ENCODE peak calls at places on chromosomes 16 and 17, in six cellular contexts. Q is HFFc6, J is HepG2, Y is AG04450, T is cardiac fibroblast, C is bronchial epithelial cell. W is an unnamed sample.

GRCh38 chr17:73939808-73940207 is 263.7 kb upstream of the RPL38 start:
- DNase-seq in Q (no peak), J (no peak), Y (no peak), T (no peak), C (no peak), W (no peak)

GRCh38 chr16:7182510-7183109 is 150.0 kb upstream of the RBFOX1 start:
- DNase-seq in Q (no peak), J (no peak), Y (no peak), T (no peak), C (no peak), W (no peak)

GRCh38 chr16:81745704-81746558 is 33.2 kb upstream of the PLCG2 start:
- DNase-seq in Q (peak), J (peak), Y (no peak), T (peak), C (peak), W (no peak)

GRCh38 chr16:56993204-56993603 is 3.8 kb downstream of the NLRC5 start:
- DNase-seq in Q (no peak), J (no peak), Y (no peak), T (no peak), C (no peak), W (no peak)

GRCh38 chr16:83891742-83892141 is 7.2 kb upstream of the MLYCD start:
- DNase-seq in Q (no peak), J (no peak), Y (no peak), T (no peak), C (no peak), W (no peak)

GRCh38 chr17:42273474-42274272 is 2.5 kb downstream of the STAT5B start:
- DNase-seq in Q (no peak), J (no peak), Y (no peak), T (no peak), C (no peak), W (no peak)

GRCh38 chr17:51087072-51087757 is 33.5 kb downstream of the SPAG9 start:
- DNase-seq in Q (no peak), J (no peak), Y (no peak), T (no peak), C (no peak), W (no peak)

GRCh38 chr17:79465011-79466006 is 145.5 kb downstream of the RBFOX3 start:
- DNase-seq in Q (no peak), J (no peak), Y (no peak), T (no peak), C (no peak), W (no peak)

GRCh38 chr16:68450741-68451140 is 2.4 kb upstream of the SMPD3 start:
- DNase-seq in Q (peak), J (no peak), Y (no peak), T (no peak), C (peak), W (no peak)

GRCh38 chr16:50902457-50902856 is 160.6 kb downstream of the CYLD start:
- DNase-seq in Q (no peak), J (no peak), Y (no peak), T (no peak), C (no peak), W (no peak)

GRCh38 chr17:66941249-66941648 is 23.3 kb upstream of the CACNG4 start:
- DNase-seq in Q (no peak), J (no peak), Y (no peak), T (no peak), C (no peak), W (no peak)

GRCh38 chr17:59914274-59914854 is 21.4 kb downstream of the RPS6KB1 start:
- DNase-seq in Q (peak), J (peak), Y (no peak), T (peak), C (peak), W (no peak)

GRCh38 chr17:77493238-77493812 is 352.6 kb downstream of the SEC14L1 start:
- DNase-seq in Q (no peak), J (no peak), Y (no peak), T (no peak), C (no peak), W (peak)

GRCh38 chr16:81429045-81429521 is 15.5 kb upstream of the CMIP start:
- DNase-seq in Q (peak), J (peak), Y (no peak), T (peak), C (no peak), W (peak)

GRCh38 chr17:77445030-77445907 is 304.5 kb downstream of the SEC14L1 start:
- DNase-seq in Q (peak), J (no peak), Y (no peak), T (peak), C (no peak), W (peak)

GRCh38 chr16:14111713-14112538 is 40.8 kb downstream of the MRTFB start:
- DNase-seq in Q (no peak), J (peak), Y (no peak), T (peak), C (no peak), W (no peak)

GRCh38 chr16:30053376-30054015 is 12.1 kb upstream of the ALDOA start:
- DNase-seq in Q (peak), J (no peak), Y (no peak), T (peak), C (peak), W (no peak)

GRCh38 chr17:3794890-3795757 is 5.9 kb downstream of the ITGAE start:
- DNase-seq in Q (peak), J (peak), Y (no peak), T (no peak), C (peak), W (no peak)

GRCh38 chr17:69213059-69213813 is 15.4 kb downstream of the ABCA10 start:
- DNase-seq in Q (no peak), J (no peak), Y (no peak), T (no peak), C (no peak), W (no peak)

GRCh38 chr16:90019543-90020259 is 445 bp upstream of the DBNDD1 start:
- DNase-seq in Q (peak), J (peak), Y (peak), T (peak), C (peak), W (no peak)
- TF ChIP-seq CTCF in Q (peak), J (peak), Y (peak), T (no peak), C (peak), W (no peak)

GRCh38 chr17:54937426-54937825 is 31.0 kb downstream of the COX11 start:
- DNase-seq in Q (no peak), J (no peak), Y (no peak), T (no peak), C (no peak), W (no peak)
- TF ChIP-seq CTCF in Q (no peak), J (no peak), Y (no peak), T (no peak), C (no peak), W (no peak)

GRCh38 chr16:67429799-67430503 is 970 bp upstream of the HSD11B2 start:
- DNase-seq in Q (no peak), J (no peak), Y (no peak), T (no peak), C (no peak), W (no peak)
- TF ChIP-seq CTCF in Q (no peak), J (no peak), Y (no peak), T (no peak), C (no peak), W (no peak)

GRCh38 chr17:82913304-82914043 is 73.7 kb upstream of the ZNF750 start:
- DNase-seq in Q (no peak), J (peak), Y (no peak), T (no peak), C (no peak), W (no peak)
- TF ChIP-seq CTCF in Q (no peak), J (peak), Y (peak), T (no peak), C (peak), W (peak)

GRCh38 chr16:27177031-27177774 is 26.1 kb upstream of the KDM8 start:
- DNase-seq in Q (peak), J (no peak), Y (peak), T (peak), C (peak), W (no peak)

GRCh38 chr16:27171584-27171983 is 31.7 kb upstream of the KDM8 start:
- DNase-seq in Q (no peak), J (no peak), Y (no peak), T (no peak), C (no peak), W (no peak)

GRCh38 chr16:27175888-27176287 is 27.4 kb upstream of the KDM8 start:
- DNase-seq in Q (no peak), J (no peak), Y (no peak), T (no peak), C (no peak), W (no peak)

GRCh38 chr16:27174798-27175197 is 28.5 kb upstream of the KDM8 start:
- DNase-seq in Q (peak), J (no peak), Y (no peak), T (peak), C (peak), W (no peak)

GRCh38 chr16:27174007-27174406 is 29.3 kb upstream of the KDM8 start:
- DNase-seq in Q (no peak), J (no peak), Y (no peak), T (no peak), C (no peak), W (no peak)
- TF ChIP-seq CTCF in Q (no peak), J (no peak), Y (no peak), T (no peak), C (no peak), W (no peak)

GRCh38 chr17:63943745-63944144 is 11.6 kb upstream of the CD79B start:
- DNase-seq in Q (no peak), J (no peak), Y (no peak), T (no peak), C (no peak), W (no peak)
- TF ChIP-seq CTCF in Q (peak), J (no peak), Y (peak), T (peak), C (peak), W (peak)

GRCh38 chr16:86093801-86094750 is 195.1 kb downstream of the IRF8 start:
- DNase-seq in Q (no peak), J (no peak), Y (no peak), T (no peak), C (no peak), W (no peak)
- TF ChIP-seq CTCF in Q (peak), J (peak), Y (no peak), T (no peak), C (no peak), W (no peak)

GRCh38 chr16:78988361-78988992 is 612.1 kb downstream of the MAF start:
- DNase-seq in Q (no peak), J (no peak), Y (no peak), T (no peak), C (peak), W (no peak)
- TF ChIP-seq CTCF in Q (no peak), J (no peak), Y (no peak), T (no peak), C (no peak), W (no peak)

GRCh38 chr17:17921192-17922082 is 50.8 kb downstream of the TOM1L2 start:
- DNase-seq in Q (peak), J (peak), Y (peak), T (peak), C (peak), W (no peak)
- TF ChIP-seq CTCF in Q (peak), J (peak), Y (no peak), T (no peak), C (no peak), W (no peak)

DNA sequence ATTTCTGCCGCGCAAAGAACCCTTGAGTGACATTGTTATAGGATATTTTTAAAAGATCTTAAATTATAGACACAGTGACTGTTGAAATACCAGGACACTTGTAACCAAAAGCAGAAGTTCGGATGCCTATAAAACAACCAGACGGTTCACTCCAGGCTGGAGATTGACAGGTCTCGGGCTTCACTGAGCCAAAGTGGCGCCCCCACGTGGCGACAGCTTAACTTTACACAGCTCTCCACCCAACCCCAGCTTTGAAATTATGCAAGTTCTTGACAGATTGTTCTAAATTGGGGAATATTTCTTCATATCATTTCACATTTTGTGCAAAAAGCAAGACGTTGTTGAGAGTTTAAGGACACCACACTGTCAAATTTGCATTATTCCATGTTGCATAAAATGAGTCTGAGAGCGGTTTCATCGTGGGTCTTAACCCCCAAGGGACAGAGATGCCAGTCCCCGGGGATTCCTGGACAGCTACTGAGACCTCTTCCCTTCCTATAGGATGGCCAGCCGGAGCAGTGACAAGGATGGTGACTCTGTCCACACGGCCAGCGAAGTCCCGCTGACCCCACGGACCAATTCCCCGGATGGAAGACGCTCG is 11.9 kb downstream of the SYT17 start:
- DNase-seq in Q (peak), J (peak), Y (no peak), T (peak), C (peak), W (peak)
- TF ChIP-seq CTCF in Q (peak), J (peak), Y (peak), T (peak), C (peak), W (peak)

W was measured in CD14-positive monocyte.